ENCODE peak calls at places on chromosomes 12 and 14, in ten cellular contexts. One of them, this sample, is unnamed.
A peak's percentile ranks its signal among the peaks of the same experiment; 100 is the strongest.

GRCh38 chr14:61505815-61506809 is 184.7 kb downstream of the PRKCH start:
- DNase-seq in astrocyte: peak; percentile 98
- DNase-seq in cardiac muscle cell: peak; percentile 93
- DNase-seq in mucosa of descending colon: no peak
- DNase-seq in OCI-LY7: no peak
- DNase-seq in right cardiac atrium: no peak
- DNase-seq in H9: peak; percentile 44
- DNase-seq in IMR-90: peak; percentile 71
- DNase-seq in pancreas: no peak
- DNase-seq in CD8-positive, alpha-beta memory T cell: no peak
- DNase-seq in this sample: no peak

GRCh38 chr12:88419794-88420193 is 160.5 kb downstream of the KITLG start:
- DNase-seq in astrocyte: peak; percentile 41
- DNase-seq in cardiac muscle cell: peak; percentile 65
- DNase-seq in mucosa of descending colon: no peak
- DNase-seq in OCI-LY7: no peak
- DNase-seq in right cardiac atrium: no peak
- DNase-seq in H9: no peak
- DNase-seq in IMR-90: peak; percentile 17
- DNase-seq in pancreas: no peak
- DNase-seq in CD8-positive, alpha-beta memory T cell: no peak
- DNase-seq in this sample: no peak

GRCh38 chr12:12091977-12092663 is 21.4 kb downstream of the BCL2L14 start:
- DNase-seq in astrocyte: no peak
- DNase-seq in cardiac muscle cell: no peak
- DNase-seq in mucosa of descending colon: peak; percentile 45
- DNase-seq in OCI-LY7: no peak
- DNase-seq in right cardiac atrium: no peak
- DNase-seq in H9: peak; percentile 49
- DNase-seq in IMR-90: no peak
- DNase-seq in pancreas: peak; percentile 67
- DNase-seq in CD8-positive, alpha-beta memory T cell: no peak
- DNase-seq in this sample: no peak

GRCh38 chr14:30078827-30079402 is 151.3 kb upstream of the PRKD1 start:
- DNase-seq in astrocyte: no peak
- DNase-seq in cardiac muscle cell: no peak
- DNase-seq in mucosa of descending colon: no peak
- DNase-seq in OCI-LY7: no peak
- DNase-seq in right cardiac atrium: no peak
- DNase-seq in H9: no peak
- DNase-seq in IMR-90: no peak
- DNase-seq in pancreas: no peak
- DNase-seq in CD8-positive, alpha-beta memory T cell: no peak
- DNase-seq in this sample: no peak

GRCh38 chr12:113456199-113456598 is 15.5 kb downstream of the LHX5 start:
- DNase-seq in astrocyte: no peak
- DNase-seq in cardiac muscle cell: no peak
- DNase-seq in mucosa of descending colon: no peak
- DNase-seq in OCI-LY7: no peak
- DNase-seq in right cardiac atrium: no peak
- DNase-seq in H9: no peak
- DNase-seq in IMR-90: no peak
- DNase-seq in pancreas: no peak
- DNase-seq in CD8-positive, alpha-beta memory T cell: no peak
- DNase-seq in this sample: peak; percentile 66

GRCh38 chr14:37081220-37081619 is 91.2 kb downstream of the SLC25A21 start:
- DNase-seq in astrocyte: peak; percentile 51
- DNase-seq in cardiac muscle cell: no peak
- DNase-seq in mucosa of descending colon: no peak
- DNase-seq in OCI-LY7: no peak
- DNase-seq in right cardiac atrium: no peak
- DNase-seq in H9: no peak
- DNase-seq in IMR-90: peak; percentile 32
- DNase-seq in pancreas: no peak
- DNase-seq in CD8-positive, alpha-beta memory T cell: no peak
- DNase-seq in this sample: no peak

GRCh38 chr12:52532636-52533035 is 12.4 kb upstream of the KRT5 start:
- DNase-seq in astrocyte: no peak
- DNase-seq in cardiac muscle cell: no peak
- DNase-seq in mucosa of descending colon: no peak
- DNase-seq in OCI-LY7: no peak
- DNase-seq in right cardiac atrium: no peak
- DNase-seq in H9: no peak
- DNase-seq in IMR-90: no peak
- DNase-seq in pancreas: no peak
- DNase-seq in CD8-positive, alpha-beta memory T cell: no peak
- DNase-seq in this sample: no peak

GRCh38 chr12:65511134-65511912 is 232.8 kb downstream of the MSRB3 start:
- DNase-seq in astrocyte: no peak
- DNase-seq in cardiac muscle cell: no peak
- DNase-seq in mucosa of descending colon: no peak
- DNase-seq in OCI-LY7: no peak
- DNase-seq in right cardiac atrium: peak; percentile 46
- DNase-seq in H9: no peak
- DNase-seq in IMR-90: no peak
- DNase-seq in pancreas: no peak
- DNase-seq in CD8-positive, alpha-beta memory T cell: no peak
- DNase-seq in this sample: no peak

GRCh38 chr14:92747701-92748258 is 647 bp downstream of the LGMN start:
- DNase-seq in astrocyte: peak; percentile 21
- DNase-seq in cardiac muscle cell: no peak
- DNase-seq in mucosa of descending colon: no peak
- DNase-seq in OCI-LY7: peak; percentile 15
- DNase-seq in right cardiac atrium: no peak
- DNase-seq in H9: no peak
- DNase-seq in IMR-90: no peak
- DNase-seq in pancreas: no peak
- DNase-seq in CD8-positive, alpha-beta memory T cell: no peak
- DNase-seq in this sample: peak; percentile 49

GRCh38 chr12:120075034-120075616 is 41.4 kb downstream of the RAB35 start:
- DNase-seq in astrocyte: no peak
- DNase-seq in cardiac muscle cell: no peak
- DNase-seq in mucosa of descending colon: no peak
- DNase-seq in OCI-LY7: no peak
- DNase-seq in right cardiac atrium: no peak
- DNase-seq in H9: no peak
- DNase-seq in IMR-90: no peak
- DNase-seq in pancreas: peak; percentile 0
- DNase-seq in CD8-positive, alpha-beta memory T cell: no peak
- DNase-seq in this sample: peak; percentile 30

GRCh38 chr12:132398386-132398991 is 69.1 kb upstream of the GALNT9 start:
- DNase-seq in astrocyte: no peak
- DNase-seq in cardiac muscle cell: no peak
- DNase-seq in mucosa of descending colon: no peak
- DNase-seq in OCI-LY7: no peak
- DNase-seq in right cardiac atrium: peak; percentile 3
- DNase-seq in H9: no peak
- DNase-seq in IMR-90: no peak
- DNase-seq in pancreas: peak; percentile 53
- DNase-seq in CD8-positive, alpha-beta memory T cell: peak; percentile 36
- DNase-seq in this sample: no peak

GRCh38 chr12:116614194-116614885 is 55.2 kb downstream of the MAP1LC3B2 start:
- DNase-seq in astrocyte: no peak
- DNase-seq in cardiac muscle cell: no peak
- DNase-seq in mucosa of descending colon: no peak
- DNase-seq in OCI-LY7: no peak
- DNase-seq in right cardiac atrium: no peak
- DNase-seq in H9: no peak
- DNase-seq in IMR-90: peak; percentile 32
- DNase-seq in pancreas: no peak
- DNase-seq in CD8-positive, alpha-beta memory T cell: no peak
- DNase-seq in this sample: no peak

GRCh38 chr12:112386726-112387125 is 4.5 kb upstream of the HECTD4 start:
- DNase-seq in astrocyte: no peak
- DNase-seq in cardiac muscle cell: peak; percentile 93
- DNase-seq in mucosa of descending colon: no peak
- DNase-seq in OCI-LY7: no peak
- DNase-seq in right cardiac atrium: peak; percentile 66
- DNase-seq in H9: no peak
- DNase-seq in IMR-90: peak; percentile 84
- DNase-seq in pancreas: no peak
- DNase-seq in CD8-positive, alpha-beta memory T cell: no peak
- DNase-seq in this sample: peak; percentile 41

GRCh38 chr14:77184396-77185092 is 2.9 kb downstream of the TMEM63C start:
- DNase-seq in astrocyte: no peak
- DNase-seq in cardiac muscle cell: no peak
- DNase-seq in mucosa of descending colon: peak; percentile 74
- DNase-seq in OCI-LY7: no peak
- DNase-seq in right cardiac atrium: no peak
- DNase-seq in H9: no peak
- DNase-seq in IMR-90: no peak
- DNase-seq in pancreas: no peak
- DNase-seq in CD8-positive, alpha-beta memory T cell: no peak
- DNase-seq in this sample: peak; percentile 68

GRCh38 chr14:77185093-77185465 is 3.5 kb downstream of the TMEM63C start:
- DNase-seq in astrocyte: no peak
- DNase-seq in cardiac muscle cell: no peak
- DNase-seq in mucosa of descending colon: no peak
- DNase-seq in OCI-LY7: no peak
- DNase-seq in right cardiac atrium: no peak
- DNase-seq in H9: no peak
- DNase-seq in IMR-90: no peak
- DNase-seq in pancreas: no peak
- DNase-seq in CD8-positive, alpha-beta memory T cell: no peak
- DNase-seq in this sample: no peak

GRCh38 chr14:77189479-77189878 is 7.9 kb downstream of the TMEM63C start:
- DNase-seq in astrocyte: no peak
- DNase-seq in cardiac muscle cell: no peak
- DNase-seq in mucosa of descending colon: no peak
- DNase-seq in OCI-LY7: no peak
- DNase-seq in right cardiac atrium: no peak
- DNase-seq in H9: no peak
- DNase-seq in IMR-90: no peak
- DNase-seq in pancreas: no peak
- DNase-seq in CD8-positive, alpha-beta memory T cell: no peak
- DNase-seq in this sample: no peak

GRCh38 chr14:77186911-77187648 is 5.5 kb downstream of the TMEM63C start:
- DNase-seq in astrocyte: peak; percentile 90
- DNase-seq in cardiac muscle cell: peak; percentile 23
- DNase-seq in mucosa of descending colon: no peak
- DNase-seq in OCI-LY7: no peak
- DNase-seq in right cardiac atrium: no peak
- DNase-seq in H9: no peak
- DNase-seq in IMR-90: peak; percentile 26
- DNase-seq in pancreas: peak; percentile 78
- DNase-seq in CD8-positive, alpha-beta memory T cell: no peak
- DNase-seq in this sample: peak; percentile 64

GRCh38 chr14:77187649-77188012 is 6.0 kb downstream of the TMEM63C start:
- DNase-seq in astrocyte: no peak
- DNase-seq in cardiac muscle cell: no peak
- DNase-seq in mucosa of descending colon: no peak
- DNase-seq in OCI-LY7: no peak
- DNase-seq in right cardiac atrium: no peak
- DNase-seq in H9: no peak
- DNase-seq in IMR-90: no peak
- DNase-seq in pancreas: no peak
- DNase-seq in CD8-positive, alpha-beta memory T cell: no peak
- DNase-seq in this sample: no peak
- H3K4me1 ChIP-seq in astrocyte: peaks cover 13% of the 10 kb centered on the region
- H3K4me1 ChIP-seq in cardiac muscle cell: peaks cover 7% of the 10 kb centered on the region
- H3K4me1 ChIP-seq in mucosa of descending colon: peaks cover 34% of the 10 kb centered on the region
- H3K4me1 ChIP-seq in OCI-LY7: peaks cover 11% of the 10 kb centered on the region
- H3K4me1 ChIP-seq in right cardiac atrium: no peaks in the 10 kb centered on the region
- H3K4me1 ChIP-seq in H9: no peaks in the 10 kb centered on the region
- H3K4me1 ChIP-seq in IMR-90: no peaks in the 10 kb centered on the region
- H3K4me1 ChIP-seq in pancreas: peaks cover 4% of the 10 kb centered on the region
- H3K4me1 ChIP-seq in CD8-positive, alpha-beta memory T cell: peaks cover under 1% of the 10 kb centered on the region
- H3K4me1 ChIP-seq in this sample: peaks cover 5% of the 10 kb centered on the region

DNA sequence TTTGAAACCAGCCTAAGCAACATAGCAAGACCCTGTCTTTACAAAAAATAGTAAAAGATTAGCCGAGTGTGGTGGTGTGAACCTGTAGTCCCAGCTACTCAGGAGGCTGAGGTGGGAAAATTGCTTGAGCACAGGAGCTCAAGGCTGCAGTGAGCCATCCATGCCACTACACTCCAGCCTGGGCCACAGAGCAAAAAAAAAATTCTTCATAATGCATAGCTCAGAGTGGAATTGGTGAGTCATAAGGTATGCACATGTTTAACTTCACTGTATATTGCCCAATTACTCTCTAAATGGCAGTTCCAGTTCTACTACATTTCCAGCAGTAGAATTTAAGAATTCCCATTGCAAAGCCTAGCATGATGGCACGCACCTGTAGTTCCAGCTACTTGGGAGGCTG is 26.8 kb upstream of the CLIP1 start:
- DNase-seq in astrocyte: peak; percentile 63
- DNase-seq in cardiac muscle cell: peak; percentile 93
- DNase-seq in mucosa of descending colon: no peak
- DNase-seq in OCI-LY7: no peak
- DNase-seq in right cardiac atrium: no peak
- DNase-seq in H9: no peak
- DNase-seq in IMR-90: peak; percentile 95
- DNase-seq in pancreas: no peak
- DNase-seq in CD8-positive, alpha-beta memory T cell: no peak
- DNase-seq in this sample: no peak
- H3K4me1 ChIP-seq in astrocyte: no peaks in the 10 kb centered on the region
- H3K4me1 ChIP-seq in cardiac muscle cell: no peaks in the 10 kb centered on the region
- H3K4me1 ChIP-seq in mucosa of descending colon: peaks cover 7% of the 10 kb centered on the region
- H3K4me1 ChIP-seq in OCI-LY7: peaks cover 16% of the 10 kb centered on the region
- H3K4me1 ChIP-seq in right cardiac atrium: no peaks in the 10 kb centered on the region
- H3K4me1 ChIP-seq in H9: no peaks in the 10 kb centered on the region
- H3K4me1 ChIP-seq in IMR-90: peaks cover 3% of the 10 kb centered on the region
- H3K4me1 ChIP-seq in pancreas: no peaks in the 10 kb centered on the region
- H3K4me1 ChIP-seq in CD8-positive, alpha-beta memory T cell: peaks cover 21% of the 10 kb centered on the region
- H3K4me1 ChIP-seq in this sample: no peaks in the 10 kb centered on the region

GRCh38 chr12:94817695-94818075 is 167.3 kb upstream of the TMCC3 start:
- DNase-seq in astrocyte: no peak
- DNase-seq in cardiac muscle cell: no peak
- DNase-seq in mucosa of descending colon: no peak
- DNase-seq in OCI-LY7: no peak
- DNase-seq in right cardiac atrium: no peak
- DNase-seq in H9: no peak
- DNase-seq in IMR-90: no peak
- DNase-seq in pancreas: no peak
- DNase-seq in CD8-positive, alpha-beta memory T cell: no peak
- DNase-seq in this sample: no peak
- H3K4me1 ChIP-seq in astrocyte: no peaks in the 10 kb centered on the region
- H3K4me1 ChIP-seq in cardiac muscle cell: no peaks in the 10 kb centered on the region
- H3K4me1 ChIP-seq in mucosa of descending colon: no peaks in the 10 kb centered on the region
- H3K4me1 ChIP-seq in OCI-LY7: peaks cover 63% of the 10 kb centered on the region
- H3K4me1 ChIP-seq in right cardiac atrium: no peaks in the 10 kb centered on the region
- H3K4me1 ChIP-seq in H9: no peaks in the 10 kb centered on the region
- H3K4me1 ChIP-seq in IMR-90: no peaks in the 10 kb centered on the region
- H3K4me1 ChIP-seq in pancreas: no peaks in the 10 kb centered on the region
- H3K4me1 ChIP-seq in CD8-positive, alpha-beta memory T cell: no peaks in the 10 kb centered on the region
- H3K4me1 ChIP-seq in this sample: no peaks in the 10 kb centered on the region

DNA sequence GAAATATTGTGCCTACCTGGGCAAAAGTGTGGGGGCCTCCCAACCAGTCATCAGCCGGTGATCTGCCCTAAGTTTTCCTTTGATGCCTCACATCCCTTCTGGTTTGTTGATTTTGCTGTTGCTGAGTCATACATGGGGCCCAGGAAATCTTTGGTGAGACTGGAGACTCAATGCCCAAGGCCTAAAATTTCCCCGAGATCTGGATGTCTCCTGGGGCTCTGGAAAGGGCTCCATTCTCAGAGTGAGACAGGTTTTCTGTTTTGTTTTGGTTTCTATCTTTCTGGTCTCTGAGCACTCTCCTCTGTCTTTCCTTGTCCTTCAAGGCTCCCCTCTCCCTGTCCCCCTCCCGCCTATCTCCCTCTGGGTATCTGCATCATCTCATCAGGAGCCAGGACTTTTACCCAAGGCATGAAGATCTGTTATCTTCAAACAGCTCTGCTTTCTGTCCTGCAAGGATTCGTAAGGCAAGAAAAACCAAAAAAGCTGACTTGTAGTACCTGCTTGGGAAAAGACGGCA is 152.8 kb upstream of the MAX start:
- DNase-seq in astrocyte: peak; percentile 68
- DNase-seq in cardiac muscle cell: peak; percentile 51
- DNase-seq in mucosa of descending colon: no peak
- DNase-seq in OCI-LY7: no peak
- DNase-seq in right cardiac atrium: no peak
- DNase-seq in H9: no peak
- DNase-seq in IMR-90: peak; percentile 82
- DNase-seq in pancreas: no peak
- DNase-seq in CD8-positive, alpha-beta memory T cell: no peak
- DNase-seq in this sample: no peak
- H3K4me1 ChIP-seq in astrocyte: peaks cover 38% of the 10 kb centered on the region
- H3K4me1 ChIP-seq in cardiac muscle cell: peaks cover 10% of the 10 kb centered on the region
- H3K4me1 ChIP-seq in mucosa of descending colon: peaks cover 18% of the 10 kb centered on the region
- H3K4me1 ChIP-seq in OCI-LY7: peaks cover 35% of the 10 kb centered on the region
- H3K4me1 ChIP-seq in right cardiac atrium: no peaks in the 10 kb centered on the region
- H3K4me1 ChIP-seq in H9: no peaks in the 10 kb centered on the region
- H3K4me1 ChIP-seq in IMR-90: peaks cover 26% of the 10 kb centered on the region
- H3K4me1 ChIP-seq in pancreas: peaks cover 22% of the 10 kb centered on the region
- H3K4me1 ChIP-seq in CD8-positive, alpha-beta memory T cell: peaks cover 7% of the 10 kb centered on the region
- H3K4me1 ChIP-seq in this sample: peaks cover 12% of the 10 kb centered on the region